ENCODE peak calls at places on chromosomes 2 and 18, in five cellular contexts. One of them, this sample, is unnamed.

GRCh38 chr2:43174368-43175186 is 51.8 kb downstream of the ZFP36L2 start:
- ATAC-seq in stimulated activated naive CD8-positive, alpha-beta T cell treated with anti-CD3 and anti-CD28 coated beads, Interleukin-15, Interleukin-2, amounts not matched to agents 100 U/mL and 50 U/mL, for 24 hours: peak
- ATAC-seq in CD4-positive, alpha-beta T cell: peak
- ATAC-seq in CD8-positive, alpha-beta T cell: peak
- ATAC-seq in pancreas: no peak
- ATAC-seq in this sample: peak

GRCh38 chr2:157777425-157777824 is 98.7 kb downstream of the ACVR1 start:
- ATAC-seq in stimulated activated naive CD8-positive, alpha-beta T cell treated with anti-CD3 and anti-CD28 coated beads, Interleukin-15, Interleukin-2, amounts not matched to agents 100 U/mL and 50 U/mL, for 24 hours: no peak
- ATAC-seq in CD8-positive, alpha-beta T cell: no peak
- ATAC-seq in pancreas: peak
- ATAC-seq in CD4-positive, alpha-beta T cell: no peak
- ATAC-seq in this sample: no peak

GRCh38 chr18:13653746-13654455 is 72.5 kb downstream of the FAM210A start:
- ATAC-seq in pancreas: peak
- ATAC-seq in CD8-positive, alpha-beta T cell: no peak
- ATAC-seq in CD4-positive, alpha-beta T cell: no peak
- ATAC-seq in stimulated activated naive CD8-positive, alpha-beta T cell treated with anti-CD3 and anti-CD28 coated beads, Interleukin-15, Interleukin-2, amounts not matched to agents 100 U/mL and 50 U/mL, for 24 hours: no peak
- ATAC-seq in this sample: no peak

GRCh38 chr18:22549260-22549937 is 131.7 kb upstream of the CTAGE1 start:
- ATAC-seq in pancreas: no peak
- ATAC-seq in CD8-positive, alpha-beta T cell: no peak
- ATAC-seq in CD4-positive, alpha-beta T cell: no peak
- ATAC-seq in stimulated activated naive CD8-positive, alpha-beta T cell treated with anti-CD3 and anti-CD28 coated beads, Interleukin-15, Interleukin-2, amounts not matched to agents 100 U/mL and 50 U/mL, for 24 hours: no peak
- ATAC-seq in this sample: no peak

GRCh38 chr2:189533274-189534035 is 47.1 kb downstream of the SLC40A1 start:
- ATAC-seq in CD4-positive, alpha-beta T cell: no peak
- ATAC-seq in CD8-positive, alpha-beta T cell: no peak
- ATAC-seq in pancreas: no peak
- ATAC-seq in stimulated activated naive CD8-positive, alpha-beta T cell treated with anti-CD3 and anti-CD28 coated beads, Interleukin-15, Interleukin-2, amounts not matched to agents 100 U/mL and 50 U/mL, for 24 hours: no peak
- ATAC-seq in this sample: no peak

GRCh38 chr2:160680294-160680693 is 186.7 kb upstream of the RBMS1 start:
- ATAC-seq in CD4-positive, alpha-beta T cell: no peak
- ATAC-seq in pancreas: no peak
- ATAC-seq in CD8-positive, alpha-beta T cell: no peak
- ATAC-seq in stimulated activated naive CD8-positive, alpha-beta T cell treated with anti-CD3 and anti-CD28 coated beads, Interleukin-15, Interleukin-2, amounts not matched to agents 100 U/mL and 50 U/mL, for 24 hours: no peak
- ATAC-seq in this sample: no peak

GRCh38 chr2:62475172-62476011 is 30.6 kb downstream of the TMEM17 start:
- ATAC-seq in pancreas: peak
- ATAC-seq in CD4-positive, alpha-beta T cell: no peak
- ATAC-seq in stimulated activated naive CD8-positive, alpha-beta T cell treated with anti-CD3 and anti-CD28 coated beads, Interleukin-15, Interleukin-2, amounts not matched to agents 100 U/mL and 50 U/mL, for 24 hours: peak
- ATAC-seq in CD8-positive, alpha-beta T cell: peak
- ATAC-seq in this sample: no peak

GRCh38 chr2:195810340-195811098 is 153.5 kb downstream of the SLC39A10 start:
- ATAC-seq in CD8-positive, alpha-beta T cell: no peak
- ATAC-seq in stimulated activated naive CD8-positive, alpha-beta T cell treated with anti-CD3 and anti-CD28 coated beads, Interleukin-15, Interleukin-2, amounts not matched to agents 100 U/mL and 50 U/mL, for 24 hours: no peak
- ATAC-seq in pancreas: no peak
- ATAC-seq in CD4-positive, alpha-beta T cell: no peak
- ATAC-seq in this sample: no peak

GRCh38 chr2:10387033-10387432 is 61.1 kb downstream of the ODC1 start:
- ATAC-seq in CD4-positive, alpha-beta T cell: no peak
- ATAC-seq in pancreas: no peak
- ATAC-seq in stimulated activated naive CD8-positive, alpha-beta T cell treated with anti-CD3 and anti-CD28 coated beads, Interleukin-15, Interleukin-2, amounts not matched to agents 100 U/mL and 50 U/mL, for 24 hours: no peak
- ATAC-seq in CD8-positive, alpha-beta T cell: no peak
- ATAC-seq in this sample: no peak

GRCh38 chr18:70068981-70069380 is 121.3 kb upstream of the CD226 start:
- ATAC-seq in CD4-positive, alpha-beta T cell: no peak
- ATAC-seq in CD8-positive, alpha-beta T cell: no peak
- ATAC-seq in stimulated activated naive CD8-positive, alpha-beta T cell treated with anti-CD3 and anti-CD28 coated beads, Interleukin-15, Interleukin-2, amounts not matched to agents 100 U/mL and 50 U/mL, for 24 hours: no peak
- ATAC-seq in pancreas: no peak
- ATAC-seq in this sample: no peak

GRCh38 chr2:133502678-133503077 is 65.6 kb downstream of the NCKAP5 start:
- ATAC-seq in stimulated activated naive CD8-positive, alpha-beta T cell treated with anti-CD3 and anti-CD28 coated beads, Interleukin-15, Interleukin-2, amounts not matched to agents 100 U/mL and 50 U/mL, for 24 hours: no peak
- ATAC-seq in CD8-positive, alpha-beta T cell: no peak
- ATAC-seq in pancreas: no peak
- ATAC-seq in CD4-positive, alpha-beta T cell: no peak
- ATAC-seq in this sample: no peak

GRCh38 chr2:195316485-195316884 is 340.5 kb upstream of the SLC39A10 start:
- ATAC-seq in pancreas: no peak
- ATAC-seq in CD4-positive, alpha-beta T cell: no peak
- ATAC-seq in CD8-positive, alpha-beta T cell: no peak
- ATAC-seq in stimulated activated naive CD8-positive, alpha-beta T cell treated with anti-CD3 and anti-CD28 coated beads, Interleukin-15, Interleukin-2, amounts not matched to agents 100 U/mL and 50 U/mL, for 24 hours: no peak
- ATAC-seq in this sample: no peak

GRCh38 chr2:190441564-190441963 is 33.4 kb downstream of the MFSD6 start:
- ATAC-seq in pancreas: peak
- ATAC-seq in CD8-positive, alpha-beta T cell: no peak
- ATAC-seq in stimulated activated naive CD8-positive, alpha-beta T cell treated with anti-CD3 and anti-CD28 coated beads, Interleukin-15, Interleukin-2, amounts not matched to agents 100 U/mL and 50 U/mL, for 24 hours: no peak
- ATAC-seq in CD4-positive, alpha-beta T cell: no peak
- ATAC-seq in this sample: no peak

GRCh38 chr2:48812376-48812775 is 56.9 kb upstream of the LHCGR start:
- ATAC-seq in CD8-positive, alpha-beta T cell: no peak
- ATAC-seq in CD4-positive, alpha-beta T cell: no peak
- ATAC-seq in pancreas: no peak
- ATAC-seq in stimulated activated naive CD8-positive, alpha-beta T cell treated with anti-CD3 and anti-CD28 coated beads, Interleukin-15, Interleukin-2, amounts not matched to agents 100 U/mL and 50 U/mL, for 24 hours: no peak
- ATAC-seq in this sample: no peak

GRCh38 chr2:41948397-41948763 is 99.4 kb upstream of the PKDCC start:
- ATAC-seq in stimulated activated naive CD8-positive, alpha-beta T cell treated with anti-CD3 and anti-CD28 coated beads, Interleukin-15, Interleukin-2, amounts not matched to agents 100 U/mL and 50 U/mL, for 24 hours: no peak
- ATAC-seq in CD4-positive, alpha-beta T cell: no peak
- ATAC-seq in CD8-positive, alpha-beta T cell: no peak
- ATAC-seq in pancreas: no peak
- ATAC-seq in this sample: no peak